ENCODE peak calls at places on chromosomes 6 and 20, in nine cellular contexts. P, T, Y, D, X, K, C, R and N are unnamed samples.

GRCh38 chr6:53154794-53155193 is 6.2 kb upstream of the GCM1 start:
- DNase-seq in P (no peak), T (no peak), Y (no peak), D (no peak), X (no peak), K (no peak), C (no peak), R (no peak), N (no peak)

GRCh38 chr6:108846628-108847027 is 1.6 kb upstream of the ARMC2 start:
- DNase-seq in P (no peak), T (no peak), Y (peak; percentile 36), D (no peak), X (no peak), K (no peak), C (no peak), R (peak; percentile 36), N (no peak)

GRCh38 chr6:80343511-80343910 is 237.0 kb downstream of the BCKDHB start:
- DNase-seq in P (peak; percentile 20), T (no peak), Y (no peak), D (no peak), X (no peak), K (no peak), C (no peak), R (no peak), N (no peak)

GRCh38 chr20:53050338-53050737 is 78.2 kb downstream of the TSHZ2 start:
- DNase-seq in P (no peak), T (no peak), Y (no peak), D (no peak), X (no peak), K (no peak), C (no peak), R (no peak), N (no peak)

GRCh38 chr20:39360029-39360620 is 398.0 kb downstream of the DHX35 start:
- DNase-seq in P (no peak), T (no peak), Y (no peak), D (no peak), X (no peak), K (no peak), C (no peak), R (no peak), N (no peak)

GRCh38 chr6:39166189-39166917 is 51.4 kb upstream of the SAYSD1 start:
- DNase-seq in P (peak; percentile 55), T (peak; percentile 65), Y (peak; percentile 81), D (peak; percentile 94), X (peak; percentile 20), K (peak; percentile 75), C (peak; percentile 68), R (peak; percentile 84), N (peak; percentile 94)

GRCh38 chr6:55925292-55925691 is 49.9 kb upstream of the BMP5 start:
- DNase-seq in P (peak; percentile 81), T (no peak), Y (no peak), D (no peak), X (no peak), K (no peak), C (no peak), R (no peak), N (no peak)

GRCh38 chr20:57612916-57613315 is 7.3 kb downstream of the ZBP1 start:
- DNase-seq in P (no peak), T (no peak), Y (no peak), D (no peak), X (no peak), K (no peak), C (no peak), R (no peak), N (no peak)

GRCh38 chr6:25541228-25541627 is 110.8 kb upstream of the SCGN start:
- DNase-seq in P (no peak), T (no peak), Y (no peak), D (no peak), X (no peak), K (no peak), C (no peak), R (no peak), N (no peak)

GRCh38 chr6:88483424-88483823 is 317.3 kb upstream of the CNR1 start:
- DNase-seq in P (no peak), T (no peak), Y (no peak), D (no peak), X (no peak), K (no peak), C (no peak), R (no peak), N (no peak)

GRCh38 chr6:83430606-83431544 is at the start of gene ME1:
- DNase-seq in P (peak; percentile 85), T (no peak), Y (no peak), D (peak; percentile 63), X (peak; percentile 52), K (peak; percentile 87), C (peak; percentile 19), R (peak; percentile 19), N (peak; percentile 83)

GRCh38 chr6:14848019-14848418 is 397.9 kb upstream of the JARID2 start:
- DNase-seq in P (no peak), T (no peak), Y (no peak), D (no peak), X (no peak), K (no peak), C (no peak), R (no peak), N (no peak)